ENCODE peak calls at places on chromosomes 7 and 10, in eight cellular contexts. One of them, this sample, is unnamed.

GRCh38 chr10:71744897-71745658 is 25.5 kb upstream of the C10orf105 start:
- DNase-seq in HCT116: no peak
- DNase-seq in spleen: peak
- DNase-seq in uterus: no peak
- DNase-seq in GM23248: no peak
- DNase-seq in gastrocnemius medialis: no peak
- DNase-seq in tibial artery: no peak
- DNase-seq in body of pancreas: no peak
- DNase-seq in this sample: no peak

GRCh38 chr7:134527979-134528371 is 608 bp downstream of the AKR1B10 start:
- DNase-seq in HCT116: no peak
- DNase-seq in spleen: no peak
- DNase-seq in uterus: no peak
- DNase-seq in GM23248: peak
- DNase-seq in gastrocnemius medialis: peak
- DNase-seq in tibial artery: peak
- DNase-seq in body of pancreas: no peak
- DNase-seq in this sample: no peak

GRCh38 chr7:32039000-32039756 is 31.0 kb downstream of the PDE1C start:
- DNase-seq in HCT116: no peak
- DNase-seq in spleen: no peak
- DNase-seq in uterus: no peak
- DNase-seq in GM23248: no peak
- DNase-seq in gastrocnemius medialis: no peak
- DNase-seq in tibial artery: no peak
- DNase-seq in body of pancreas: no peak
- DNase-seq in this sample: no peak

GRCh38 chr10:6151087-6151977 is 51.4 kb upstream of the PFKFB3 start:
- DNase-seq in HCT116: no peak
- DNase-seq in spleen: peak
- DNase-seq in uterus: peak
- DNase-seq in GM23248: peak
- DNase-seq in gastrocnemius medialis: peak
- DNase-seq in tibial artery: peak
- DNase-seq in body of pancreas: peak
- DNase-seq in this sample: no peak

GRCh38 chr10:86888585-86889381 is 68.6 kb downstream of the MMRN2 start:
- DNase-seq in HCT116: no peak
- DNase-seq in spleen: no peak
- DNase-seq in uterus: no peak
- DNase-seq in GM23248: peak
- DNase-seq in gastrocnemius medialis: no peak
- DNase-seq in tibial artery: no peak
- DNase-seq in body of pancreas: no peak
- DNase-seq in this sample: peak

GRCh38 chr10:35916791-35917190 is 274.7 kb upstream of the FZD8 start:
- DNase-seq in HCT116: no peak
- DNase-seq in spleen: no peak
- DNase-seq in uterus: no peak
- DNase-seq in GM23248: peak
- DNase-seq in gastrocnemius medialis: no peak
- DNase-seq in tibial artery: no peak
- DNase-seq in body of pancreas: no peak
- DNase-seq in this sample: peak

GRCh38 chr7:152959610-152960009 is 200.1 kb downstream of the ACTR3B start:
- DNase-seq in HCT116: no peak
- DNase-seq in spleen: no peak
- DNase-seq in uterus: no peak
- DNase-seq in GM23248: no peak
- DNase-seq in gastrocnemius medialis: no peak
- DNase-seq in tibial artery: no peak
- DNase-seq in body of pancreas: no peak
- DNase-seq in this sample: no peak

GRCh38 chr7:30927040-30927439 is 15.4 kb downstream of the AQP1 start:
- DNase-seq in HCT116: no peak
- DNase-seq in spleen: peak
- DNase-seq in uterus: no peak
- DNase-seq in GM23248: no peak
- DNase-seq in gastrocnemius medialis: no peak
- DNase-seq in tibial artery: no peak
- DNase-seq in body of pancreas: peak
- DNase-seq in this sample: peak

GRCh38 chr10:132374176-132374575 is 22.8 kb upstream of the PWWP2B start:
- DNase-seq in HCT116: no peak
- DNase-seq in spleen: peak
- DNase-seq in uterus: peak
- DNase-seq in GM23248: no peak
- DNase-seq in gastrocnemius medialis: no peak
- DNase-seq in tibial artery: no peak
- DNase-seq in body of pancreas: no peak
- DNase-seq in this sample: no peak

GRCh38 chr10:50397312-50398140 is 146.2 kb upstream of the ASAH2 start:
- DNase-seq in HCT116: no peak
- DNase-seq in spleen: no peak
- DNase-seq in uterus: no peak
- DNase-seq in GM23248: no peak
- DNase-seq in gastrocnemius medialis: no peak
- DNase-seq in tibial artery: no peak
- DNase-seq in body of pancreas: no peak
- DNase-seq in this sample: no peak

GRCh38 chr7:1246170-1246870 is 13.6 kb downstream of the UNCX start:
- DNase-seq in HCT116: no peak
- DNase-seq in spleen: no peak
- DNase-seq in uterus: no peak
- DNase-seq in GM23248: no peak
- DNase-seq in gastrocnemius medialis: no peak
- DNase-seq in tibial artery: no peak
- DNase-seq in body of pancreas: no peak
- DNase-seq in this sample: no peak

GRCh38 chr7:30752979-30753378 is 1.0 kb downstream of the INMT start:
- DNase-seq in HCT116: no peak
- DNase-seq in spleen: no peak
- DNase-seq in uterus: peak
- DNase-seq in GM23248: peak
- DNase-seq in gastrocnemius medialis: peak
- DNase-seq in tibial artery: peak
- DNase-seq in body of pancreas: peak
- DNase-seq in this sample: no peak

GRCh38 chr7:27576360-27576944 is 86.2 kb downstream of the HIBADH start:
- DNase-seq in HCT116: peak
- DNase-seq in spleen: no peak
- DNase-seq in uterus: no peak
- DNase-seq in GM23248: peak
- DNase-seq in gastrocnemius medialis: no peak
- DNase-seq in tibial artery: no peak
- DNase-seq in body of pancreas: no peak
- DNase-seq in this sample: peak

GRCh38 chr7:153100691-153101237 is 341.2 kb downstream of the ACTR3B start:
- DNase-seq in HCT116: no peak
- DNase-seq in spleen: no peak
- DNase-seq in uterus: no peak
- DNase-seq in GM23248: no peak
- DNase-seq in gastrocnemius medialis: no peak
- DNase-seq in tibial artery: no peak
- DNase-seq in body of pancreas: no peak
- DNase-seq in this sample: no peak

GRCh38 chr10:27503498-27504006 is 552 bp upstream of the RAB18 start:
- DNase-seq in HCT116: no peak
- DNase-seq in spleen: no peak
- DNase-seq in uterus: no peak
- DNase-seq in GM23248: no peak
- DNase-seq in gastrocnemius medialis: no peak
- DNase-seq in tibial artery: no peak
- DNase-seq in body of pancreas: no peak
- DNase-seq in this sample: no peak

GRCh38 chr7:112138938-112139337 is 67.3 kb downstream of the DOCK4 start:
- DNase-seq in HCT116: no peak
- DNase-seq in spleen: no peak
- DNase-seq in uterus: no peak
- DNase-seq in GM23248: no peak
- DNase-seq in gastrocnemius medialis: no peak
- DNase-seq in tibial artery: no peak
- DNase-seq in body of pancreas: no peak
- DNase-seq in this sample: no peak

GRCh38 chr10:69855346-69856163 is 53.8 kb downstream of the COL13A1 start:
- DNase-seq in HCT116: no peak
- DNase-seq in spleen: no peak
- DNase-seq in uterus: no peak
- DNase-seq in GM23248: no peak
- DNase-seq in gastrocnemius medialis: no peak
- DNase-seq in tibial artery: no peak
- DNase-seq in body of pancreas: no peak
- DNase-seq in this sample: no peak

GRCh38 chr10:78752251-78752650 is 316.5 kb upstream of the ZMIZ1 start:
- DNase-seq in HCT116: no peak
- DNase-seq in spleen: peak
- DNase-seq in uterus: no peak
- DNase-seq in GM23248: peak
- DNase-seq in gastrocnemius medialis: no peak
- DNase-seq in tibial artery: no peak
- DNase-seq in body of pancreas: no peak
- DNase-seq in this sample: no peak

GRCh38 chr10:121655254-121656142 is 57.3 kb upstream of the FGFR2 start:
- DNase-seq in HCT116: no peak
- DNase-seq in spleen: no peak
- DNase-seq in uterus: no peak
- DNase-seq in GM23248: no peak
- DNase-seq in gastrocnemius medialis: no peak
- DNase-seq in tibial artery: no peak
- DNase-seq in body of pancreas: no peak
- DNase-seq in this sample: no peak

DNA sequence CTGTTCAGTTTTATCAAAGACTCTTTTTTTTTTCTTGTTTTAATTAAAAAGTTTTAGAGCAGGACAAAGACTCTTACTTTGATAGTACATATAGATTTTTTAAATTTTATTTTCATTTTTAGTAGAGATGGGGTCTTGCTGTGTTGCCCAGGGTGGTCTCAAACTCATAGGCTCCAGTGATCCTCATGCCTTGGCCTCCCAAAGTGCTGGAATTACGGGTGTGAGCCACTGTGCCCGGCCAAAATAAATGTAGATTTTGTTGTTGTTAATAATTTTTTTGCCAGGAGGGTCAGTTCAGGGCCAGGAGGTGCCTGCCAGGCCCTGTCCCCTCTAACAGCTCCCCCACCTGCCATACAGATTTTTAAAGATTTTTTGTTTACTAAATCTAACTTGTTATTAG is 17.0 kb downstream of the DENND10 start:
- DNase-seq in HCT116: no peak
- DNase-seq in spleen: no peak
- DNase-seq in uterus: no peak
- DNase-seq in GM23248: no peak
- DNase-seq in gastrocnemius medialis: no peak
- DNase-seq in tibial artery: no peak
- DNase-seq in body of pancreas: no peak
- DNase-seq in this sample: no peak
- H3K27ac ChIP-seq in HCT116: no peak
- H3K27ac ChIP-seq in spleen: no peak
- H3K27ac ChIP-seq in uterus: no peak
- H3K27ac ChIP-seq in GM23248: peak
- H3K27ac ChIP-seq in gastrocnemius medialis: peak
- H3K27ac ChIP-seq in tibial artery: no peak
- H3K27ac ChIP-seq in body of pancreas: peak
- H3K27ac ChIP-seq in this sample: no peak

DNA sequence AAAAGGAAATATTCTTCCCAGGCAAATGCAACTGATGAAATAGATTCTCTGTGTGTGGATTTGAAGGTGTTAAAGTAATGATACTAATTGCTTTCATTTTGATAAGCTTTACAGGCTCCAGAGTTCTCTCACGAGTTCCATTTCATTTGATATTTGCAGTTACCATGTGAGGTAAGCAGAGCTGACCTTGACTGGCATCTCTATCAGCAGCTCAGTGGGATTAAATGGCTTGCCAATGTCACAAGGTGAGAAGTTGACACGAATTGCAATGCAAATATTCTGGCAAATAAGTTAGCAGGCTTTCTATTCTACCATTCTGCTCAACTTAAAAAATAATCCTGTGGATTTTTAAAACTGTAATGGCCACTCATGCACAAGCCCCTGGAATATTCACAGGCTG is 64.4 kb upstream of the ANKRD1 start:
- DNase-seq in HCT116: no peak
- DNase-seq in spleen: no peak
- DNase-seq in uterus: no peak
- DNase-seq in GM23248: no peak
- DNase-seq in gastrocnemius medialis: no peak
- DNase-seq in tibial artery: no peak
- DNase-seq in body of pancreas: no peak
- DNase-seq in this sample: no peak
- H3K27ac ChIP-seq in HCT116: no peak
- H3K27ac ChIP-seq in spleen: no peak
- H3K27ac ChIP-seq in uterus: no peak
- H3K27ac ChIP-seq in GM23248: no peak
- H3K27ac ChIP-seq in gastrocnemius medialis: no peak
- H3K27ac ChIP-seq in tibial artery: no peak
- H3K27ac ChIP-seq in body of pancreas: no peak
- H3K27ac ChIP-seq in this sample: no peak

DNA sequence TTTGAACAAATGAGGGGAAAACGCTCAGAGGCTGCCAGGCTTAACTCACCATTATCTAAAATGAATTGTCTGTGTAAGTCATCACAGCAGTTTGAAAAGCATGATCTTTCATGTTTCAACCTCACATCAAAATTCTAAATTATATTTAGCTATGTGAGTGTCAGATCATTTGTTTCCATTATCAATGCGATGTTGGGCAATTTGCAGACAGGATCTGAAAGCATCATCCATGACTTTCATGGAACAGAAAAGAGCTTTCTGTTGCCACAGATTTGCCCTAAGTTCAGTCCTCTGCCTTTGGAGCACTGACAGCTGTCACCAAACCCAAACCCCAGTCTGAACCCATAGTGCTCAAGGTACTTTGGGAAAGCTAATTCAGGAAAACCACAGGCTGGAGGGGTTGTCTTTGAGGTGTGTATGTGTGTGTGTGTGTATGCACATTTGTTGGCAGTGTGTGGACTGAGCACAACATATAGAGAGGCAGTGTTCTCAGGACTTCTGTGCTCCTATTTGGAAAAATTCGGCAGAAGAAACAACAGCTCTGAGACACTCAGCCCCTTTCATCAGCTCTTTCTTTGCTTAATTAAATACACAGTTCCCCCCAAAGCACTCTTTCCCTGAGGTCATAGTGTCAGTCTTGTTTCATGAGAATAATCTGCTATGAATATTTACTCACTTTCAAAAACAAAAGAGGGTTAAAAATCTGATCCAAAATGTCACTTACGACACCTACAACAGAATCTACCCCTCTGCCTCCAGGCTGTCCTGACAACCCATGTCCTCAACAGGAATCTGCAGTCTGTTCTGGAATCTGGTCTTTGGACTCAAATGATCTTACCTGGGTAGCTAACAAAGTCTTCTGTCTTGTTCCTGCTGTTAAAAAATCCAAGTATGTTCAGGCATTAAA is 188.5 kb upstream of the KLF14 start:
- DNase-seq in HCT116: no peak
- DNase-seq in spleen: no peak
- DNase-seq in uterus: no peak
- DNase-seq in GM23248: peak
- DNase-seq in gastrocnemius medialis: no peak
- DNase-seq in tibial artery: no peak
- DNase-seq in body of pancreas: no peak
- DNase-seq in this sample: no peak
- H3K27ac ChIP-seq in HCT116: peak
- H3K27ac ChIP-seq in spleen: no peak
- H3K27ac ChIP-seq in uterus: peak
- H3K27ac ChIP-seq in GM23248: peak
- H3K27ac ChIP-seq in gastrocnemius medialis: peak
- H3K27ac ChIP-seq in tibial artery: peak
- H3K27ac ChIP-seq in body of pancreas: peak
- H3K27ac ChIP-seq in this sample: peak

GRCh38 chr10:125881192-125881591 is at the start of gene DHX32:
- DNase-seq in HCT116: no peak
- DNase-seq in spleen: no peak
- DNase-seq in uterus: no peak
- DNase-seq in GM23248: no peak
- DNase-seq in gastrocnemius medialis: no peak
- DNase-seq in tibial artery: no peak
- DNase-seq in body of pancreas: no peak
- DNase-seq in this sample: no peak
- H3K27ac ChIP-seq in HCT116: peak
- H3K27ac ChIP-seq in spleen: no peak
- H3K27ac ChIP-seq in uterus: no peak
- H3K27ac ChIP-seq in GM23248: no peak
- H3K27ac ChIP-seq in gastrocnemius medialis: no peak
- H3K27ac ChIP-seq in tibial artery: no peak
- H3K27ac ChIP-seq in body of pancreas: peak
- H3K27ac ChIP-seq in this sample: no peak

This sample was measured in SJSA1.